ENCODE peak calls at places on chromosomes 1 and 21, in nine cellular contexts. M is neural crest cell; J is CD8-positive, alpha-beta T cell; G is WTC11; A is retinal pigment epithelial cell; O is endothelial cell; X is AG09309; W is progenitor cell of endocrine pancreas; C is mesothelial cell of epicardium. Z is an unnamed sample.

GRCh38 chr1:103416681-103417318 is 108.7 kb upstream of the RNPC3 start:
- DNase-seq in M (no peak), J (no peak), G (no peak), A (no peak), O (no peak), X (no peak), W (no peak), C (no peak), Z (no peak)

GRCh38 chr1:58785424-58786058 is 1.7 kb upstream of the JUN start:
- DNase-seq in M (peak; percentile 12), J (peak; percentile 7), G (peak; percentile 47), A (no peak), O (no peak), X (no peak), W (peak; percentile 29), C (peak; percentile 52), Z (no peak)

GRCh38 chr1:89022167-89022959 is at the start of gene GBP3:
- DNase-seq in M (no peak), J (no peak), G (no peak), A (no peak), O (no peak), X (peak; percentile 43), W (no peak), C (no peak), Z (no peak)

GRCh38 chr21:35026617-35027557 is 22.2 kb downstream of the RUNX1 start:
- DNase-seq in M (peak; percentile 16), J (peak; percentile 82), G (peak; percentile 63), A (no peak), O (peak; percentile 75), X (no peak), W (no peak), C (peak; percentile 68), Z (peak; percentile 63)

GRCh38 chr1:223010552-223011229 is 132.4 kb downstream of the TLR5 start:
- DNase-seq in M (no peak), J (no peak), G (no peak), A (no peak), O (no peak), X (peak; percentile 14), W (no peak), C (no peak), Z (no peak)

GRCh38 chr21:45427331-45428271 is 22.6 kb downstream of the COL18A1 start:
- DNase-seq in M (no peak), J (no peak), G (peak; percentile 66), A (peak; percentile 99), O (no peak), X (peak; percentile 57), W (no peak), C (no peak), Z (no peak)

GRCh38 chr21:27555996-27556395 is 589.1 kb upstream of the ADAMTS5 start:
- DNase-seq in M (no peak), J (no peak), G (no peak), A (no peak), O (no peak), X (no peak), W (no peak), C (no peak), Z (no peak)

GRCh38 chr1:150813028-150813707 is 5.1 kb upstream of the CTSK start:
- DNase-seq in M (peak; percentile 36), J (no peak), G (peak; percentile 63), A (no peak), O (peak; percentile 72), X (no peak), W (peak; percentile 41), C (peak; percentile 53), Z (peak; percentile 65)

GRCh38 chr1:30663596-30664091 is 59.7 kb downstream of the MATN1 start:
- DNase-seq in M (no peak), J (no peak), G (no peak), A (no peak), O (no peak), X (no peak), W (no peak), C (no peak), Z (no peak)

GRCh38 chr1:20126041-20126805 is 6.9 kb upstream of the PLA2G2D start:
- DNase-seq in M (no peak), J (no peak), G (no peak), A (no peak), O (no peak), X (no peak), W (no peak), C (no peak), Z (no peak)

GRCh38 chr1:205590457-205590768 is 41.4 kb downstream of the ELK4 start:
- DNase-seq in M (no peak), J (no peak), G (no peak), A (no peak), O (no peak), X (no peak), W (no peak), C (no peak), Z (no peak)

GRCh38 chr1:234213576-234214128 is 159.6 kb upstream of the COA6 start:
- DNase-seq in M (no peak), J (no peak), G (no peak), A (no peak), O (no peak), X (no peak), W (no peak), C (no peak), Z (no peak)

GRCh38 chr1:244817415-244817894 is 18.0 kb upstream of the COX20 start:
- DNase-seq in M (no peak), J (no peak), G (no peak), A (no peak), O (no peak), X (no peak), W (no peak), C (no peak), Z (no peak)

GRCh38 chr1:191963781-191964455 is 194.3 kb upstream of the RGS18 start:
- DNase-seq in M (no peak), J (no peak), G (no peak), A (peak; percentile 34), O (no peak), X (no peak), W (no peak), C (no peak), Z (no peak)

GRCh38 chr21:44932366-44933181 is 7.3 kb upstream of the SLX9 start:
- DNase-seq in M (peak; percentile 33), J (peak; percentile 74), G (no peak), A (no peak), O (peak; percentile 66), X (no peak), W (no peak), C (peak; percentile 64), Z (no peak)

DNA sequence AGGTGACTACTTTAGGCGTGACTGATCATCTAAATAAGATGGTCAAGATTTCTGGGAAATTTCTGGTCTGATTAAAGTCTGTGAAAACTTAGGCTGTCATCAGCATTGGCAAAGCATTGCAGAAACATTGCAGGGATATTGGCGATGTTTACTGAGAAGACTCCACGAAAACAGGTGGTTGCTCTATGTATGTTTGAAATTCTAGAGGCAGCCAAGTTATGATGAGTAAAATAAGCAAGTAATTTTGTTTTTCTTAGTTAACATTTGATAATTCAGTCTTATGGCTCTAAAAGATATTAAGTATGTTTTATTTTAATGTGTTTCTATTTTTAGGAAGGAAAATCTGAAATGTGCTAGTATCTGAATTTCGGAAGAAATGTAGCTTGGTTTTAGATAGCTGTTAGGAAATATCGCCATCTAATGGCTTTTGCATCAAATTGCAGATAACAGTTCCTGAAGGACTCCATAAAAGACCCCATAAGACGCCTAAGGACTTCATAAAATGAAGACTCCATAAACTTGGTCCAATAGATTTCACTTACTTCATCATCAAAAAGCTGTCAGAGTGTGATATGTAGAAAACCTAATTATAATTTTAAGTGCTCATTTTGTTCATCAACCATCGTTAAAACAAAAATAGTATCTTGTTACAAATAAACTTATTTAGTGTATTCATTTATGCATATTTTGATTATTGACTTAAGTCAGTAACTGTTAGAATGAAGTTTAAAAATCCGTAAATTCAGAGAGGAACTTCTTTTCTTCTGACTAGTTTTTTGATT is 344.6 kb downstream of the RYR2 start:
- DNase-seq in M (no peak), J (no peak), G (no peak), A (no peak), O (no peak), X (no peak), W (no peak), C (no peak), Z (no peak)
- TF ChIP-seq CTCF in M (peak; percentile 85), J (no peak), G (peak; percentile 47), A (peak; percentile 83), O (peak; percentile 78), X (peak; percentile 48), W (peak; percentile 73), C (peak; percentile 58), Z (peak; percentile 79)

GRCh38 chr1:91502882-91503184 is 2.2 kb downstream of the CDC7 start:
- DNase-seq in M (no peak), J (no peak), G (no peak), A (no peak), O (no peak), X (no peak), W (no peak), C (no peak), Z (no peak)
- TF ChIP-seq CTCF in M (peak; percentile 16), J (no peak), G (no peak), A (peak; percentile 3), O (no peak), X (no peak), W (no peak), C (no peak), Z (no peak)

DNA sequence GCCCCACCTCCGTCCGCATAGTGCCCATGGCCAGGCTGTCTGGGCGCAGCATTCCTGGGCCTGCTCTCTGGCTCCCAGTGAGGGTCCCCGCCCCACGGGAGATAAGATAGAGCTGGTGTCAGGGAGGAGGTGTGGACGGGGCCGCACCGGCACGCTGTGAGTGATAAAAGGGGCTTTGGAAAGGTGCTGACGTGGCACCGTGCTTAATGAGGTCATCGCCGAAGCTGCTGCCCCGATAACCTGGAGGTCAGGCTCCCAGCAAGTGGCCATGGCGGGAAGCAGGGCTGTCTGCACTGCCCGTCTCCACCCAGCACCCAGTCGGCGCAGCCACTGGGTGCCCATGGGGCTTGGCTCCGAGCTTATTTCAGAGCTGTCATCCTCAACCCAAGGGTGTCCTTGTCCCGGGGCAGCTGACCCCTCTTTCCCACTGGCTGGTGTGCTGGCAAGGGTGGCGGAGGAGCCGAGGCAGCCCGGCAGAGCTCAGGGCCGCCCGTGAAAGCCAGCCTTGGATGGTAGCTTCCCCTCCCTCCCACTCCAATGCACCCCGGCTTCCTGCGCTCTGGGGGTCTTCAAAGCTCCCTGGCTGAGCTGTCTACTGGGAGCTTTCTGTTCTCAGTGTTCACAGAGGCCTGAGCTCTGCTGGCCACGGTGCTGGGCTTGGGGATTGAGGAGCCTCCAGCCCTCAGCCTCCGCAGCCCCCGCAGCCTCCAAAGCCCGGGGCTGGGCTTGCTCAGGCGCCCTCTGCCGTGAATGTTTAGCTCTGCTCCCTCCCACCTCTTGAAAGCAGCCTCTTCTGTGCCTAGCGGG is 105.1 kb upstream of the ARHGEF16 start:
- DNase-seq in M (peak; percentile 41), J (no peak), G (no peak), A (peak; percentile 26), O (no peak), X (no peak), W (no peak), C (no peak), Z (no peak)
- TF ChIP-seq CTCF in M (peak; percentile 41), J (no peak), G (no peak), A (peak; percentile 44), O (no peak), X (peak; percentile 28), W (peak; percentile 48), C (no peak), Z (no peak)

DNA sequence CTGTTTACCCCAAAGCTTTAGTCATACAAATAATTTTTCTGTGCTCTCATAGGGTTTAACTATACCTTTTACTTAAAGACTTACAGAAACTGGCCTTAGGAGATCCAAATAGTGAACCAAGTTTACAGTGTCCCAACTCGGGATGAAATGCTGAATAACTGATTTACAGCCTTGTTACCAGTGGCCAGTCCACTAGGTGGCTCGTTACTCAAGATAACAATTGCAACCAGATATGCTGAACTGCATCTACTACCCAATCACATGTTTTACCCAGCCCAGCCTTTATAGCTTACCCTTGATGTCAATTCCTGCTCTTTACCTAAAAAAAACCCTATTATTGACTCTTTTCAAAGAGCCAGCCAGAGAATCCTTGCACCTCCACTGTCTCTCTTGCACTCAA is 1148.8 kb upstream of the ADGRL4 start:
- DNase-seq in M (no peak), J (no peak), G (no peak), A (no peak), O (no peak), X (no peak), W (no peak), C (no peak), Z (no peak)
- TF ChIP-seq CTCF in M (peak; percentile 46), J (no peak), G (no peak), A (peak; percentile 34), O (no peak), X (no peak), W (peak; percentile 37), C (no peak), Z (peak; percentile 16)

Z was measured in glutamatergic neuron.